ENCODE peak calls at places on chromosomes 12 and 14, in ten cellular contexts. One of them, this sample, is unnamed.

GRCh38 chr12:124684971-124685688 is 117.7 kb upstream of the NCOR2 start:
- DNase-seq in ovary: peak
- DNase-seq in endothelial cell: no peak
- DNase-seq in stomach: no peak
- DNase-seq in tibial artery: peak
- DNase-seq in CD8-positive, alpha-beta T cell: no peak
- DNase-seq in kidney: peak
- DNase-seq in fibroblast of the aortic adventitia: peak
- DNase-seq in IMR-90: peak
- DNase-seq in uterus: peak
- DNase-seq in this sample: no peak

GRCh38 chr12:117047810-117048584 is 51.2 kb downstream of the TESC start:
- DNase-seq in ovary: no peak
- DNase-seq in tibial artery: no peak
- DNase-seq in uterus: no peak
- DNase-seq in stomach: no peak
- DNase-seq in IMR-90: peak
- DNase-seq in fibroblast of the aortic adventitia: peak
- DNase-seq in endothelial cell: no peak
- DNase-seq in CD8-positive, alpha-beta T cell: no peak
- DNase-seq in kidney: no peak
- DNase-seq in this sample: no peak

GRCh38 chr12:1840561-1840960 is 20.2 kb downstream of the LRTM2 start:
- DNase-seq in endothelial cell: no peak
- DNase-seq in kidney: peak
- DNase-seq in stomach: no peak
- DNase-seq in ovary: no peak
- DNase-seq in CD8-positive, alpha-beta T cell: no peak
- DNase-seq in uterus: no peak
- DNase-seq in tibial artery: no peak
- DNase-seq in IMR-90: no peak
- DNase-seq in fibroblast of the aortic adventitia: no peak
- DNase-seq in this sample: peak

GRCh38 chr14:104576607-104577332 is 2.8 kb upstream of the C14orf180 start:
- DNase-seq in kidney: no peak
- DNase-seq in IMR-90: no peak
- DNase-seq in stomach: peak
- DNase-seq in ovary: no peak
- DNase-seq in tibial artery: no peak
- DNase-seq in uterus: no peak
- DNase-seq in fibroblast of the aortic adventitia: peak
- DNase-seq in endothelial cell: no peak
- DNase-seq in CD8-positive, alpha-beta T cell: no peak
- DNase-seq in this sample: peak

GRCh38 chr12:52867636-52868035 is 18.8 kb upstream of the KRT78 start:
- DNase-seq in stomach: peak
- DNase-seq in tibial artery: peak
- DNase-seq in fibroblast of the aortic adventitia: no peak
- DNase-seq in endothelial cell: no peak
- DNase-seq in kidney: peak
- DNase-seq in uterus: peak
- DNase-seq in IMR-90: no peak
- DNase-seq in ovary: no peak
- DNase-seq in CD8-positive, alpha-beta T cell: no peak
- DNase-seq in this sample: no peak

GRCh38 chr12:47591387-47591786 is 114.4 kb downstream of the RPAP3 start:
- DNase-seq in IMR-90: no peak
- DNase-seq in stomach: no peak
- DNase-seq in CD8-positive, alpha-beta T cell: no peak
- DNase-seq in fibroblast of the aortic adventitia: peak
- DNase-seq in ovary: no peak
- DNase-seq in kidney: no peak
- DNase-seq in endothelial cell: no peak
- DNase-seq in uterus: no peak
- DNase-seq in tibial artery: no peak
- DNase-seq in this sample: no peak

GRCh38 chr12:56469007-56469930 is 891 bp downstream of the SPRYD4 start:
- DNase-seq in CD8-positive, alpha-beta T cell: no peak
- DNase-seq in stomach: peak
- DNase-seq in fibroblast of the aortic adventitia: no peak
- DNase-seq in IMR-90: no peak
- DNase-seq in uterus: no peak
- DNase-seq in kidney: no peak
- DNase-seq in tibial artery: no peak
- DNase-seq in ovary: peak
- DNase-seq in endothelial cell: no peak
- DNase-seq in this sample: no peak

GRCh38 chr14:45252356-45253069 is 489 bp downstream of the MIS18BP1 start:
- DNase-seq in endothelial cell: no peak
- DNase-seq in stomach: no peak
- DNase-seq in fibroblast of the aortic adventitia: peak
- DNase-seq in CD8-positive, alpha-beta T cell: no peak
- DNase-seq in ovary: no peak
- DNase-seq in uterus: no peak
- DNase-seq in IMR-90: peak
- DNase-seq in tibial artery: no peak
- DNase-seq in kidney: no peak
- DNase-seq in this sample: no peak

DNA sequence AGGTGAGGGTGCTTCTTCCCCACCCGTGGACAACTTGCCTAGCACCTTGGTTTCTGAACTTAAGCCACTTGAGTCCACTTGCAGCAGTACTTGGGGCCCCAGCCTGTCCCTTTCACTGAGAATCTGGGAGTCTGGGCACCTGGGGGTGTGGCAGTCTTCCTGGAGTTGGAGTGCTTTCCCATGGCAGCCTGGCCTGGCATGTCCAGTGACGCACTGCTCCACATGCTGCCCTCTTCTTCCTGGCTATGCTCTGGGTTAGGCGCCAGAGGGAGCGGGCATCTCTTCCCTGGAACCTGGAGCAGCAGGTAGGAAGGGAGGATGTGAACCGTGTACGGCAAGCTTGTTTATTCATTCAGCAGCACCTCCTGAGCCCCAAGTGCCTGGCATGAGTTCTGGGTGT is 76.4 kb downstream of the PAPOLA start:
- DNase-seq in IMR-90: no peak
- DNase-seq in CD8-positive, alpha-beta T cell: no peak
- DNase-seq in stomach: no peak
- DNase-seq in uterus: no peak
- DNase-seq in kidney: no peak
- DNase-seq in endothelial cell: no peak
- DNase-seq in ovary: no peak
- DNase-seq in fibroblast of the aortic adventitia: no peak
- DNase-seq in tibial artery: no peak
- DNase-seq in this sample: no peak
- TF ChIP-seq CTCF in IMR-90: no peak
- TF ChIP-seq CTCF in CD8-positive, alpha-beta T cell: no peak
- TF ChIP-seq CTCF in stomach: no peak
- TF ChIP-seq CTCF in uterus: no peak
- TF ChIP-seq CTCF in kidney: no peak
- TF ChIP-seq CTCF in endothelial cell: no peak
- TF ChIP-seq CTCF in ovary: no peak
- TF ChIP-seq CTCF in fibroblast of the aortic adventitia: no peak
- TF ChIP-seq CTCF in tibial artery: no peak
- TF ChIP-seq CTCF in this sample: no peak

GRCh38 chr14:29521526-29522137 is 406.0 kb downstream of the PRKD1 start:
- DNase-seq in tibial artery: no peak
- DNase-seq in ovary: no peak
- DNase-seq in kidney: no peak
- DNase-seq in stomach: no peak
- DNase-seq in fibroblast of the aortic adventitia: peak
- DNase-seq in IMR-90: peak
- DNase-seq in uterus: no peak
- DNase-seq in endothelial cell: peak
- DNase-seq in CD8-positive, alpha-beta T cell: no peak
- DNase-seq in this sample: peak

GRCh38 chr14:29518335-29518734 is 409.3 kb downstream of the PRKD1 start:
- DNase-seq in IMR-90: peak
- DNase-seq in ovary: no peak
- DNase-seq in kidney: no peak
- DNase-seq in stomach: no peak
- DNase-seq in uterus: no peak
- DNase-seq in fibroblast of the aortic adventitia: peak
- DNase-seq in endothelial cell: no peak
- DNase-seq in tibial artery: no peak
- DNase-seq in CD8-positive, alpha-beta T cell: no peak
- DNase-seq in this sample: no peak
- TF ChIP-seq CTCF in IMR-90: peak
- TF ChIP-seq CTCF in ovary: no peak
- TF ChIP-seq CTCF in kidney: no peak
- TF ChIP-seq CTCF in stomach: no peak
- TF ChIP-seq CTCF in uterus: no peak
- TF ChIP-seq CTCF in fibroblast of the aortic adventitia: peak
- TF ChIP-seq CTCF in endothelial cell: no peak
- TF ChIP-seq CTCF in tibial artery: no peak
- TF ChIP-seq CTCF in CD8-positive, alpha-beta T cell: no peak
- TF ChIP-seq CTCF in this sample: peak

GRCh38 chr14:99602054-99602787 is 1.8 kb downstream of the CCDC85C start:
- DNase-seq in IMR-90: peak
- DNase-seq in ovary: no peak
- DNase-seq in stomach: peak
- DNase-seq in fibroblast of the aortic adventitia: no peak
- DNase-seq in kidney: no peak
- DNase-seq in tibial artery: no peak
- DNase-seq in uterus: no peak
- DNase-seq in CD8-positive, alpha-beta T cell: no peak
- DNase-seq in endothelial cell: no peak
- DNase-seq in this sample: no peak

GRCh38 chr14:99599440-99599839 is 4.6 kb downstream of the CCDC85C start:
- DNase-seq in fibroblast of the aortic adventitia: no peak
- DNase-seq in endothelial cell: no peak
- DNase-seq in CD8-positive, alpha-beta T cell: no peak
- DNase-seq in IMR-90: no peak
- DNase-seq in tibial artery: no peak
- DNase-seq in stomach: no peak
- DNase-seq in kidney: no peak
- DNase-seq in ovary: no peak
- DNase-seq in uterus: no peak
- DNase-seq in this sample: no peak

GRCh38 chr14:99602788-99603415 is 1.1 kb downstream of the CCDC85C start:
- DNase-seq in CD8-positive, alpha-beta T cell: no peak
- DNase-seq in fibroblast of the aortic adventitia: no peak
- DNase-seq in endothelial cell: peak
- DNase-seq in ovary: no peak
- DNase-seq in IMR-90: no peak
- DNase-seq in kidney: no peak
- DNase-seq in tibial artery: no peak
- DNase-seq in stomach: no peak
- DNase-seq in uterus: no peak
- DNase-seq in this sample: no peak

GRCh38 chr14:99600232-99600888 is 3.6 kb downstream of the CCDC85C start:
- DNase-seq in CD8-positive, alpha-beta T cell: no peak
- DNase-seq in fibroblast of the aortic adventitia: no peak
- DNase-seq in tibial artery: no peak
- DNase-seq in endothelial cell: no peak
- DNase-seq in ovary: no peak
- DNase-seq in IMR-90: no peak
- DNase-seq in uterus: no peak
- DNase-seq in stomach: no peak
- DNase-seq in kidney: no peak
- DNase-seq in this sample: no peak

DNA sequence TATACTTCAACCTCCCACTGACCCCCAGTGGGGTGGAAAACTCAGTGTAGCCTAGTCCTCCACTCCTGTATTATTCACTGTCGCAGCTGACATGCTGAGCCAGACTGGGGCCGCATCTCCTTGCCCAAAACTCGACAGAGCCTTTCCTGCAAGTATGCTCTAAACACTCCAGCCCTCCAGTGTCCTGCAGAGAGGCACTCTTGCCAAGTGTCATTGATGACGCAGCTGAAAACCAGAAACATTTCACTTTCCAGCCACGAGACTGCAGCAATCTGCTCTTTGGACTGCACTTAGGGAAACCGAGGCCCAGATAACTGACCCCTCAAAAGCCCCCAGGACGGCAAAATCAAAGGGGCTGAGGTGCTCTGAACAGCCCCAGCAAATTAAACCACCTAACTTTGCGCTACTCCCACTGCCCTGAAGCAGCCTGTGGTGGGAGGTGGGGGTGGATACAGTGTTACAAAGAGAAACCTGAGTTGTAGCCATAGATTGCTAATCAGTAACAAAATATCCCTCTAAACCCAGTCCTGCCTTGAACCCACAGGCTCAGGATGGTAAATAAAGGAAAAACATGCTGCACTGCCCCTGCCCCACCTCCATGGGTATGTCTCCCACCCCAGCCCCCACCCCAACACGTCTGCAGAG is 2.6 kb downstream of the CCDC85C start:
- DNase-seq in endothelial cell: no peak
- DNase-seq in CD8-positive, alpha-beta T cell: no peak
- DNase-seq in ovary: no peak
- DNase-seq in stomach: no peak
- DNase-seq in IMR-90: peak
- DNase-seq in kidney: no peak
- DNase-seq in uterus: no peak
- DNase-seq in fibroblast of the aortic adventitia: peak
- DNase-seq in tibial artery: no peak
- DNase-seq in this sample: no peak
- TF ChIP-seq CTCF in endothelial cell: no peak
- TF ChIP-seq CTCF in CD8-positive, alpha-beta T cell: no peak
- TF ChIP-seq CTCF in ovary: no peak
- TF ChIP-seq CTCF in stomach: no peak
- TF ChIP-seq CTCF in IMR-90: no peak
- TF ChIP-seq CTCF in kidney: no peak
- TF ChIP-seq CTCF in uterus: no peak
- TF ChIP-seq CTCF in fibroblast of the aortic adventitia: no peak
- TF ChIP-seq CTCF in tibial artery: no peak
- TF ChIP-seq CTCF in this sample: no peak

GRCh38 chr14:101567252-101567651 is 6.0 kb downstream of the DIO3 start:
- DNase-seq in tibial artery: no peak
- DNase-seq in uterus: no peak
- DNase-seq in IMR-90: no peak
- DNase-seq in stomach: no peak
- DNase-seq in endothelial cell: no peak
- DNase-seq in kidney: peak
- DNase-seq in CD8-positive, alpha-beta T cell: no peak
- DNase-seq in ovary: no peak
- DNase-seq in fibroblast of the aortic adventitia: no peak
- DNase-seq in this sample: no peak

GRCh38 chr14:101563654-101564443 is 2.6 kb downstream of the DIO3 start:
- DNase-seq in ovary: peak
- DNase-seq in endothelial cell: no peak
- DNase-seq in kidney: peak
- DNase-seq in stomach: no peak
- DNase-seq in tibial artery: no peak
- DNase-seq in uterus: no peak
- DNase-seq in IMR-90: no peak
- DNase-seq in fibroblast of the aortic adventitia: no peak
- DNase-seq in CD8-positive, alpha-beta T cell: no peak
- DNase-seq in this sample: no peak

GRCh38 chr14:101563352-101563653 is 2.0 kb downstream of the DIO3 start:
- DNase-seq in stomach: no peak
- DNase-seq in ovary: no peak
- DNase-seq in endothelial cell: no peak
- DNase-seq in IMR-90: no peak
- DNase-seq in kidney: no peak
- DNase-seq in CD8-positive, alpha-beta T cell: no peak
- DNase-seq in tibial artery: no peak
- DNase-seq in uterus: no peak
- DNase-seq in fibroblast of the aortic adventitia: no peak
- DNase-seq in this sample: no peak

GRCh38 chr14:101564444-101564776 is 3.1 kb downstream of the DIO3 start:
- DNase-seq in stomach: no peak
- DNase-seq in tibial artery: no peak
- DNase-seq in kidney: no peak
- DNase-seq in IMR-90: no peak
- DNase-seq in uterus: no peak
- DNase-seq in ovary: no peak
- DNase-seq in fibroblast of the aortic adventitia: no peak
- DNase-seq in endothelial cell: no peak
- DNase-seq in CD8-positive, alpha-beta T cell: no peak
- DNase-seq in this sample: no peak

DNA sequence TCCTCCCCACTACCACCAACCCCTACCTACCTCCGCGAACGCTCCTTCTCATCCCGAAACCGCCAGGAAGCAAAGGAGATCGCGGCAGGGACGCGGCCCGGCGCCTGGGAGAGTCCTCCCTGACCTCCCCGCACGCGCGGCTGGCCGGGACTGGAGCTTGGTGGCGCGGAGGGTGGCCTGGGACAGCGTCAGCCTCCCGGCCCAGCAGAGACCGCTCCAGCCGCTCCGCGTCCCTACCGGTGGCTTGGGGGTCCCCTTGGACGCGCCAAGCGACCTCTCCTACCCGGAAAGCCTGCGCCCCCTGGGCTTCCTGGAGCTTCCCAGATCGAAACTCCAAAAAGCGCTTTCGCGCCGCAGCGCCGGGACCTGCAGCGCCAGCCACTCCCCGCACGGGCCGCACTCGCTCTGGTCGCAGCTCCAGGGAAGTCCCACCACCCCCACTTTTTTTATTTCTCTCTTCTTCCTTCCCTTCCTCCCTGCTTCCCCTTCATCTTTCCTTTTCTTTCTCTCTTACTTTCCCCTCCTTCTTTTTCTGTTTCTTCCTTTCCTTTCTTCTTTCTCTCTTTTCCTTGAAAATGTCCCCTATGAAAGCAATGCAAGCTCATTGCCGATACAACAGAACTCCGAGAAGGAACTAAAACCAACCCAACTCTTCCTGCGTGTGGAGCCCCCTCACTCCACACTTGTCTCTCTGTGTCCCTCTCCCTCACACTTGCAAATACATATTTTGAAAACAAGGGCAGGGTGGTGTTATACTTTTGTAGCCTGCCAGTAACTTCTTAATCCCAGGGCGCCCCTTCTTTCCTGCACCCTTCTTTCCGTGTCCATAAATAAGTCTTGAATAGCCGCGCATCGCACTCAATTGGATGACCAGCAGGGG is 3.8 kb downstream of the DIO3 start:
- DNase-seq in uterus: no peak
- DNase-seq in ovary: peak
- DNase-seq in CD8-positive, alpha-beta T cell: no peak
- DNase-seq in tibial artery: no peak
- DNase-seq in fibroblast of the aortic adventitia: no peak
- DNase-seq in stomach: no peak
- DNase-seq in endothelial cell: peak
- DNase-seq in IMR-90: no peak
- DNase-seq in kidney: peak
- DNase-seq in this sample: peak
- TF ChIP-seq CTCF in uterus: no peak
- TF ChIP-seq CTCF in ovary: no peak
- TF ChIP-seq CTCF in CD8-positive, alpha-beta T cell: no peak
- TF ChIP-seq CTCF in tibial artery: no peak
- TF ChIP-seq CTCF in fibroblast of the aortic adventitia: no peak
- TF ChIP-seq CTCF in stomach: no peak
- TF ChIP-seq CTCF in endothelial cell: peak
- TF ChIP-seq CTCF in IMR-90: no peak
- TF ChIP-seq CTCF in kidney: no peak
- TF ChIP-seq CTCF in this sample: no peak